ENCODE peak calls at places on chromosomes 6 and 20, in five cellular contexts. F is ACHN, H is ELR, S is cardiac fibroblast, J is right cardiac atrium. V is an unnamed sample.

GRCh38 chr6:15444081-15444731 is 198.3 kb downstream of the JARID2 start:
- DNase-seq in H (no peak), J (no peak), S (no peak), F (no peak), V (no peak)

GRCh38 chr6:149648148-149649145 is at the start of gene KATNA1:
- DNase-seq in J (peak; percentile 95), F (peak; percentile 89), H (peak; percentile 90), S (peak; percentile 76), V (peak; percentile 98)

GRCh38 chr6:71291991-71292390 is 3.4 kb downstream of the OGFRL1 start:
- DNase-seq in H (peak; percentile 50), J (no peak), S (no peak), F (no peak), V (no peak)

GRCh38 chr20:38135641-38136420 is 29.2 kb downstream of the TGM2 start:
- DNase-seq in H (no peak), S (no peak), J (no peak), F (no peak), V (no peak)

GRCh38 chr6:127221201-127221600 is 45.5 kb upstream of the RNF146 start:
- DNase-seq in S (no peak), H (no peak), F (no peak), J (no peak), V (no peak)

GRCh38 chr20:58448958-58449357 is 59.9 kb downstream of the VAPB start:
- DNase-seq in S (no peak), J (no peak), H (no peak), F (no peak), V (no peak)

GRCh38 chr6:129350278-129350677 is 359.7 kb downstream of the ARHGAP18 start:
- DNase-seq in H (no peak), F (no peak), S (no peak), J (no peak), V (no peak)

GRCh38 chr6:138307352-138307751 is 70.4 kb upstream of the SMIM28 start:
- DNase-seq in F (no peak), J (no peak), H (no peak), S (peak; percentile 62), V (no peak)

GRCh38 chr6:138372711-138373463 is 4.8 kb upstream of the SMIM28 start:
- DNase-seq in S (peak; percentile 32), J (no peak), H (peak; percentile 47), F (no peak), V (peak; percentile 5)

GRCh38 chr6:105606871-105607421 is 204.1 kb upstream of the PREP start:
- DNase-seq in H (peak; percentile 21), J (no peak), S (no peak), F (no peak), V (no peak)

GRCh38 chr6:131070061-131070460 is 7.0 kb upstream of the EPB41L2 start:
- DNase-seq in F (no peak), H (no peak), J (no peak), S (no peak), V (no peak)

GRCh38 chr20:56433880-56434255 is 21.8 kb downstream of the CASS4 start:
- DNase-seq in J (no peak), S (peak; percentile 92), H (peak; percentile 51), F (no peak), V (peak; percentile 66)

GRCh38 chr20:21796059-21796458 is 90.6 kb downstream of the PAX1 start:
- DNase-seq in J (no peak), F (peak; percentile 15), H (no peak), S (no peak), V (no peak)

GRCh38 chr6:54847799-54848597 is 1.4 kb downstream of the FAM83B start:
- DNase-seq in S (peak; percentile 16), H (peak; percentile 90), F (no peak), J (no peak), V (peak; percentile 29)